ENCODE peak calls at places on chromosomes 3 and 15, in six cellular contexts. One of them, this sample, is unnamed.

GRCh38 chr3:156425651-156426050 is 129.3 kb downstream of the SSR3 start:
- DNase-seq in fibroblast of mammary gland: no peak
- DNase-seq in coronary artery: no peak
- DNase-seq in mucosa of gallbladder: no peak
- DNase-seq in cardiac fibroblast: no peak
- DNase-seq in fibroblast of lung: no peak
- DNase-seq in this sample: no peak

GRCh38 chr3:86702381-86702958 is 288.5 kb downstream of the VGLL3 start:
- DNase-seq in fibroblast of lung: peak
- DNase-seq in coronary artery: no peak
- DNase-seq in fibroblast of mammary gland: peak
- DNase-seq in mucosa of gallbladder: no peak
- DNase-seq in cardiac fibroblast: peak
- DNase-seq in this sample: no peak

GRCh38 chr3:33911525-33912322 is 113.3 kb downstream of the PDCD6IP start:
- DNase-seq in fibroblast of lung: peak
- DNase-seq in mucosa of gallbladder: no peak
- DNase-seq in fibroblast of mammary gland: peak
- DNase-seq in coronary artery: no peak
- DNase-seq in cardiac fibroblast: peak
- DNase-seq in this sample: no peak

GRCh38 chr15:63226966-63227401 is 37.6 kb downstream of the RAB8B start:
- DNase-seq in fibroblast of lung: no peak
- DNase-seq in coronary artery: no peak
- DNase-seq in mucosa of gallbladder: no peak
- DNase-seq in fibroblast of mammary gland: no peak
- DNase-seq in cardiac fibroblast: no peak
- DNase-seq in this sample: no peak

GRCh38 chr3:10526366-10526765 is 21.0 kb upstream of the ATP2B2 start:
- DNase-seq in cardiac fibroblast: no peak
- DNase-seq in fibroblast of mammary gland: no peak
- DNase-seq in mucosa of gallbladder: no peak
- DNase-seq in coronary artery: peak
- DNase-seq in fibroblast of lung: no peak
- DNase-seq in this sample: peak

GRCh38 chr3:86388848-86389247 is 602.1 kb downstream of the VGLL3 start:
- DNase-seq in coronary artery: no peak
- DNase-seq in mucosa of gallbladder: no peak
- DNase-seq in fibroblast of lung: no peak
- DNase-seq in fibroblast of mammary gland: no peak
- DNase-seq in cardiac fibroblast: no peak
- DNase-seq in this sample: no peak

GRCh38 chr3:111412656-111413055 is 129.3 kb upstream of the CD96 start:
- DNase-seq in fibroblast of lung: no peak
- DNase-seq in coronary artery: no peak
- DNase-seq in mucosa of gallbladder: no peak
- DNase-seq in cardiac fibroblast: no peak
- DNase-seq in fibroblast of mammary gland: no peak
- DNase-seq in this sample: no peak

GRCh38 chr15:80152896-80153876 is at the start of gene FAH:
- DNase-seq in fibroblast of mammary gland: peak
- DNase-seq in fibroblast of lung: peak
- DNase-seq in mucosa of gallbladder: no peak
- DNase-seq in coronary artery: no peak
- DNase-seq in cardiac fibroblast: peak
- DNase-seq in this sample: no peak

GRCh38 chr3:129228891-129229585 is 20.4 kb upstream of the COPG1 start:
- DNase-seq in cardiac fibroblast: peak
- DNase-seq in coronary artery: no peak
- DNase-seq in fibroblast of mammary gland: peak
- DNase-seq in fibroblast of lung: peak
- DNase-seq in mucosa of gallbladder: no peak
- DNase-seq in this sample: no peak

GRCh38 chr3:170469151-170470062 is 50.7 kb downstream of the CLDN11 start:
- DNase-seq in mucosa of gallbladder: no peak
- DNase-seq in cardiac fibroblast: no peak
- DNase-seq in fibroblast of mammary gland: peak
- DNase-seq in fibroblast of lung: peak
- DNase-seq in coronary artery: no peak
- DNase-seq in this sample: no peak

GRCh38 chr15:62588930-62589655 is 424.0 kb upstream of the C2CD4B start:
- DNase-seq in mucosa of gallbladder: no peak
- DNase-seq in cardiac fibroblast: peak
- DNase-seq in fibroblast of mammary gland: peak
- DNase-seq in fibroblast of lung: peak
- DNase-seq in coronary artery: no peak
- DNase-seq in this sample: no peak

GRCh38 chr3:189305412-189305811 is 133.6 kb downstream of the TPRG1 start:
- DNase-seq in mucosa of gallbladder: no peak
- DNase-seq in fibroblast of mammary gland: peak
- DNase-seq in fibroblast of lung: no peak
- DNase-seq in coronary artery: no peak
- DNase-seq in cardiac fibroblast: no peak
- DNase-seq in this sample: no peak

GRCh38 chr3:121998030-121998580 is 23.9 kb downstream of the ILDR1 start:
- DNase-seq in fibroblast of mammary gland: peak
- DNase-seq in mucosa of gallbladder: no peak
- DNase-seq in fibroblast of lung: peak
- DNase-seq in cardiac fibroblast: peak
- DNase-seq in coronary artery: no peak
- DNase-seq in this sample: no peak

GRCh38 chr3:138256022-138256421 is 68.9 kb downstream of the ARMC8 start:
- DNase-seq in coronary artery: no peak
- DNase-seq in cardiac fibroblast: no peak
- DNase-seq in fibroblast of mammary gland: no peak
- DNase-seq in fibroblast of lung: no peak
- DNase-seq in mucosa of gallbladder: no peak
- DNase-seq in this sample: no peak

GRCh38 chr15:40441012-40441735 is 421 bp downstream of the BAHD1 start:
- DNase-seq in mucosa of gallbladder: no peak
- DNase-seq in cardiac fibroblast: no peak
- DNase-seq in fibroblast of mammary gland: no peak
- DNase-seq in coronary artery: no peak
- DNase-seq in fibroblast of lung: no peak
- DNase-seq in this sample: no peak

GRCh38 chr15:71739355-71739754 is 71.0 kb upstream of the NR2E3 start:
- DNase-seq in coronary artery: no peak
- DNase-seq in fibroblast of mammary gland: no peak
- DNase-seq in cardiac fibroblast: no peak
- DNase-seq in fibroblast of lung: no peak
- DNase-seq in mucosa of gallbladder: no peak
- DNase-seq in this sample: no peak

GRCh38 chr15:94791516-94791915 is 560.2 kb downstream of the MCTP2 start:
- DNase-seq in coronary artery: no peak
- DNase-seq in mucosa of gallbladder: no peak
- DNase-seq in cardiac fibroblast: no peak
- DNase-seq in fibroblast of lung: no peak
- DNase-seq in fibroblast of mammary gland: no peak
- DNase-seq in this sample: no peak

GRCh38 chr3:85890043-85890555 is 931.3 kb downstream of the CADM2 start:
- DNase-seq in cardiac fibroblast: no peak
- DNase-seq in mucosa of gallbladder: no peak
- DNase-seq in fibroblast of lung: no peak
- DNase-seq in coronary artery: no peak
- DNase-seq in fibroblast of mammary gland: no peak
- DNase-seq in this sample: no peak

GRCh38 chr3:190019020-190019419 is 101.7 kb downstream of the P3H2 start:
- DNase-seq in fibroblast of lung: no peak
- DNase-seq in coronary artery: no peak
- DNase-seq in mucosa of gallbladder: no peak
- DNase-seq in fibroblast of mammary gland: no peak
- DNase-seq in cardiac fibroblast: no peak
- DNase-seq in this sample: no peak

GRCh38 chr15:91694829-91695205 is 158.7 kb upstream of the SLCO3A1 start:
- DNase-seq in fibroblast of lung: peak
- DNase-seq in coronary artery: no peak
- DNase-seq in fibroblast of mammary gland: peak
- DNase-seq in mucosa of gallbladder: peak
- DNase-seq in cardiac fibroblast: peak
- DNase-seq in this sample: no peak

GRCh38 chr3:144148356-144148755 is 176.7 kb downstream of the DIPK2A start:
- DNase-seq in cardiac fibroblast: no peak
- DNase-seq in fibroblast of mammary gland: no peak
- DNase-seq in fibroblast of lung: no peak
- DNase-seq in mucosa of gallbladder: no peak
- DNase-seq in coronary artery: no peak
- DNase-seq in this sample: no peak

GRCh38 chr3:39809181-39809994 is at the start of gene MYRIP:
- DNase-seq in fibroblast of mammary gland: no peak
- DNase-seq in fibroblast of lung: no peak
- DNase-seq in mucosa of gallbladder: peak
- DNase-seq in coronary artery: no peak
- DNase-seq in cardiac fibroblast: no peak
- DNase-seq in this sample: peak

GRCh38 chr3:112101946-112102345 is 15.8 kb downstream of the C3orf52 start:
- DNase-seq in coronary artery: no peak
- DNase-seq in mucosa of gallbladder: no peak
- DNase-seq in fibroblast of lung: peak
- DNase-seq in fibroblast of mammary gland: peak
- DNase-seq in cardiac fibroblast: peak
- DNase-seq in this sample: no peak

GRCh38 chr3:31196881-31197364 is 302.5 kb upstream of the GADL1 start:
- DNase-seq in fibroblast of mammary gland: peak
- DNase-seq in fibroblast of lung: peak
- DNase-seq in cardiac fibroblast: peak
- DNase-seq in coronary artery: peak
- DNase-seq in mucosa of gallbladder: no peak
- DNase-seq in this sample: no peak

GRCh38 chr3:113552851-113553250 is 20.5 kb downstream of the SIDT1 start:
- DNase-seq in mucosa of gallbladder: no peak
- DNase-seq in fibroblast of lung: no peak
- DNase-seq in coronary artery: no peak
- DNase-seq in cardiac fibroblast: no peak
- DNase-seq in fibroblast of mammary gland: no peak
- DNase-seq in this sample: no peak

GRCh38 chr15:49225572-49226281 is 55.7 kb downstream of the GALK2 start:
- DNase-seq in fibroblast of lung: peak
- DNase-seq in cardiac fibroblast: peak
- DNase-seq in coronary artery: no peak
- DNase-seq in mucosa of gallbladder: no peak
- DNase-seq in fibroblast of mammary gland: peak
- DNase-seq in this sample: peak

GRCh38 chr3:151926956-151927355 is 53.5 kb downstream of the SUCNR1 start:
- DNase-seq in fibroblast of lung: peak
- DNase-seq in coronary artery: no peak
- DNase-seq in mucosa of gallbladder: no peak
- DNase-seq in cardiac fibroblast: peak
- DNase-seq in fibroblast of mammary gland: peak
- DNase-seq in this sample: no peak

GRCh38 chr15:70376929-70377691 is 279.4 kb upstream of the TLE3 start:
- DNase-seq in fibroblast of mammary gland: peak
- DNase-seq in mucosa of gallbladder: peak
- DNase-seq in fibroblast of lung: peak
- DNase-seq in coronary artery: peak
- DNase-seq in cardiac fibroblast: peak
- DNase-seq in this sample: peak

GRCh38 chr3:49523756-49524747 is 30.2 kb upstream of the BSN start:
- DNase-seq in fibroblast of mammary gland: no peak
- DNase-seq in mucosa of gallbladder: no peak
- DNase-seq in fibroblast of lung: no peak
- DNase-seq in coronary artery: no peak
- DNase-seq in cardiac fibroblast: no peak
- DNase-seq in this sample: no peak

GRCh38 chr3:48069339-48069738 is 53.1 kb upstream of the MAP4 start:
- DNase-seq in cardiac fibroblast: no peak
- DNase-seq in mucosa of gallbladder: no peak
- DNase-seq in coronary artery: no peak
- DNase-seq in fibroblast of lung: peak
- DNase-seq in fibroblast of mammary gland: no peak
- DNase-seq in this sample: no peak